ENCODE peak calls at places on chromosomes 5 and 9, in five cellular contexts. R is uterus, J is AG09309, D is fibroblast of the aortic adventitia, E is HFFc6. N is an unnamed sample.
A peak's percentile ranks its signal among the peaks of the same experiment; 100 is the strongest.

GRCh38 chr9:14618851-14619250 is 74.4 kb downstream of the ZDHHC21 start:
- DNase-seq in R (no peak), J (no peak), D (no peak), E (no peak), N (no peak)

GRCh38 chr5:157518963-157519362 is 56.6 kb downstream of the ADAM19 start:
- DNase-seq in R (no peak), J (no peak), D (no peak), E (no peak), N (no peak)

GRCh38 chr9:94913550-94913949 is 187.1 kb downstream of the AOPEP start:
- DNase-seq in R (no peak), J (no peak), D (no peak), E (no peak), N (no peak)

GRCh38 chr9:5626727-5627634 is 1.9 kb upstream of the RIC1 start:
- DNase-seq in R (no peak), J (peak; percentile 60), D (peak; percentile 93), E (peak; percentile 35), N (no peak)

GRCh38 chr9:6239048-6239461 is 23.4 kb downstream of the IL33 start:
- DNase-seq in R (no peak), J (no peak), D (peak; percentile 33), E (no peak), N (no peak)

GRCh38 chr9:109907810-109908458 is 127.9 kb downstream of the PALM2AKAP2 start:
- DNase-seq in R (peak; percentile 25), J (no peak), D (no peak), E (no peak), N (no peak)

GRCh38 chr9:136089697-136090045 is 5.4 kb downstream of the NACC2 start:
- DNase-seq in R (no peak), J (no peak), D (peak; percentile 71), E (peak; percentile 22), N (no peak)

GRCh38 chr5:83145241-83145640 is 67.9 kb downstream of the XRCC4 start:
- DNase-seq in R (no peak), J (no peak), D (peak; percentile 24), E (no peak), N (no peak)

GRCh38 chr5:148484651-148485050 is 100.9 kb downstream of the FBXO38 start:
- DNase-seq in R (no peak), J (no peak), D (no peak), E (peak; percentile 14), N (no peak)

GRCh38 chr5:102916114-102916513 is 161.0 kb downstream of the PAM start:
- DNase-seq in R (no peak), J (no peak), D (peak; percentile 71), E (no peak), N (no peak)

GRCh38 chr5:96753017-96753397 is 54.7 kb downstream of the ERAP1 start:
- DNase-seq in R (no peak), J (no peak), D (no peak), E (no peak), N (no peak)

GRCh38 chr5:148309746-148310145 is 2.5 kb upstream of the SPINK7 start:
- DNase-seq in R (no peak), J (no peak), D (no peak), E (no peak), N (no peak)

GRCh38 chr5:80156156-80156555 is 99.7 kb downstream of the SERINC5 start:
- DNase-seq in R (no peak), J (no peak), D (no peak), E (no peak), N (no peak)

GRCh38 chr5:59299006-59299405 is 594.5 kb downstream of the PDE4D start:
- DNase-seq in R (no peak), J (no peak), D (no peak), E (no peak), N (no peak)

DNA sequence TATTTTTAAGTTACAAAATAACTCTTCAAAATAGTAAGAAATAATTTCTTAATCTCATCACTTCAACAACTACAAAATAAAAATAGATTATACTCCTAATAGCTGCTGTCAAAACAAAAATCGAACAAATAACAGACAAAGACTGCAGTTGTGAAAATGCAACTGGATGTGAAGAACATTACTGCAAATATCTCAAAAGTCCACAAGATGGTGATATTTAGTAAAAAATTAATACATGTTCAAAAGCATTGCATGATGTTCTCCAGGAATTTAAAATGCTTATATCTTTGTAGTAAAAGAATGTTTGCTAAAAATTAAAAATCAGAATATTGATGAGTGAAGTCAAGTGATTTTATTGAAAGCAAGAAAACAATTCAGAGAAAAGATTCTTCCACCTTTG is 66.2 kb downstream of the MPDZ start:
- DNase-seq in R (no peak), J (peak; percentile 7), D (peak; percentile 68), E (peak; percentile 21), N (no peak)
- TF ChIP-seq CTCF in R (peak; percentile 37), J (peak; percentile 20), D (peak; percentile 43), E (peak; percentile 79), N (peak; percentile 17)

DNA sequence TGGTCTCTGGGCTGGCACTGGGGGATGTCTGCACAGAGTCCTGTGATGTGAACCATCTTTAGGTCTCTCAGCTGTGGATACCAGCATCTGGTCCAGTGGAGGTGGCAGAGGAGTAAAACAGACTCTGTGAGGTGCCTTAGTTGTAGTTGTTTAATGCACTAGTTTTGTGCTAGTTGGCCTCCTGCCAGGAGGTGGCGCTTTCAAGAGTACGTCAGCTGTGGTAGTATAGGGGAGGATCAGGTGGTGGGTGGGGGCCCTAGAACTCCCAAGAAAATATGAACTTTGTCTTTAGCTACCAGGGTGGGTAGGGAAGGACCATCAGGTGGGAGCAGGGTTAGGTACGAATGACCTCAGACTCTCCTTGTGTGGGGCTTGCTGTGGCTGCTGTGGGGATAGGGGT is 197.1 kb downstream of the TMC1 start:
- DNase-seq in R (no peak), J (no peak), D (no peak), E (no peak), N (no peak)
- TF ChIP-seq CTCF in R (no peak), J (no peak), D (no peak), E (no peak), N (no peak)

GRCh38 chr5:127872494-127872893 is 169.3 kb downstream of the CCDC192 start:
- DNase-seq in R (peak; percentile 40), J (no peak), D (peak; percentile 69), E (no peak), N (no peak)

GRCh38 chr5:127875235-127876021 is 172.2 kb downstream of the CCDC192 start:
- DNase-seq in R (peak; percentile 16), J (no peak), D (peak; percentile 75), E (peak; percentile 38), N (no peak)

GRCh38 chr5:127876384-127876783 is 173.2 kb downstream of the CCDC192 start:
- DNase-seq in R (no peak), J (no peak), D (no peak), E (no peak), N (no peak)

GRCh38 chr5:127878174-127878750 is 175.1 kb downstream of the CCDC192 start:
- DNase-seq in R (no peak), J (no peak), D (peak; percentile 58), E (peak; percentile 54), N (no peak)
- TF ChIP-seq CTCF in R (no peak), J (peak; percentile 50), D (peak; percentile 54), E (peak; percentile 80), N (peak; percentile 50)

DNA sequence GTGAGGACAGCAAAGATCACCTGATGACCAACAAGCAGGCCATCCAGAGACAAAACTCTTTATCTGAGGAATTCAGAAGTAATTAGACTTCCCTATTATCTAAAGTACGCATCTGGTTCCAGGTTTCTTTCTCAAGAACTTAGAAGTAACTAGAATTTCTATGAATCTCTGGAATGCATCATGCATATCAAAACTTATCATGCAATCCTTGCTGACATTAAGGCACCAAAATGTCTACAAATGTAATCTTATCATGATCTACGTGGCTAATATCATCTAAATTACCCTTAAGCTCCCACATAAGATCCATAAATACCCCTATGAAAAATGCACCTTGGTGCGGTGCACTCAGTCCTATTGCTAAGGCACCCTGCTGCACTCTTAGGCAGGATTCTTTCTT is 488.1 kb upstream of the TLE4 start:
- DNase-seq in R (no peak), J (no peak), D (no peak), E (no peak), N (no peak)
- TF ChIP-seq CTCF in R (no peak), J (no peak), D (no peak), E (no peak), N (no peak)

GRCh38 chr5:109290231-109290630 is 119.5 kb downstream of the PJA2 start:
- DNase-seq in R (no peak), J (no peak), D (no peak), E (no peak), N (no peak)

GRCh38 chr5:109291090-109291489 is 118.7 kb downstream of the PJA2 start:
- DNase-seq in R (no peak), J (no peak), D (no peak), E (no peak), N (no peak)
- TF ChIP-seq CTCF in R (no peak), J (no peak), D (no peak), E (no peak), N (no peak)

GRCh38 chr5:42496397-42497156 is 73.3 kb downstream of the GHR start:
- DNase-seq in R (no peak), J (no peak), D (no peak), E (no peak), N (no peak)

GRCh38 chr5:42495908-42496307 is 72.7 kb downstream of the GHR start:
- DNase-seq in R (no peak), J (no peak), D (peak; percentile 55), E (peak; percentile 0), N (no peak)

GRCh38 chr5:42500003-42500599 is 76.9 kb downstream of the GHR start:
- DNase-seq in R (no peak), J (no peak), D (no peak), E (no peak), N (no peak)

GRCh38 chr5:42498000-42498399 is 74.8 kb downstream of the GHR start:
- DNase-seq in R (no peak), J (no peak), D (no peak), E (no peak), N (no peak)

DNA sequence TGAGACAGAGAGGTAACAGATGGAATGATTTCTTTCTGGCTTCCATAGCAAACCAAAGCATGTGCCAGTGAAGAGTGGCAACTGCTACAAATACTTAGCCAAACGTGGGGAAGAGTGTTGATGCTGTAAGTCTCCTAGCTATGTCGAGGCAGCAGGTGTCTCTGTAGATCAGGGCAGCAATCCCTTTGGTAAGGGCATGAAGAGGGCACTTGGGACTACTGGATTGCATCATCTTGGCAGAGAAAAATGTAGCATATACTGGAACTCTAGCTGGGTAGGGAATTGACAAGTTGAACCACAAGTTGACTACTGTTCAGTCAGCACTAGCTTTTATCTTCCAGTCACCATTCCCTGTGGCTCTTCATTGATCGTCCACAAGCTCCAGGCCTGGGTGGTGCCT is 75.8 kb downstream of the GHR start:
- DNase-seq in R (no peak), J (no peak), D (no peak), E (no peak), N (no peak)
- TF ChIP-seq CTCF in R (no peak), J (no peak), D (no peak), E (no peak), N (no peak)

GRCh38 chr9:134811673-134812668 is 68.6 kb upstream of the FCN2 start:
- DNase-seq in R (no peak), J (peak; percentile 94), D (peak; percentile 81), E (peak; percentile 96), N (peak; percentile 84)
- TF ChIP-seq CTCF in R (no peak), J (peak; percentile 37), D (peak; percentile 8), E (peak; percentile 38), N (peak; percentile 22)

GRCh38 chr9:38707885-38708640 is 11.9 kb downstream of the FAM240B start:
- DNase-seq in R (no peak), J (no peak), D (no peak), E (no peak), N (no peak)
- TF ChIP-seq CTCF in R (no peak), J (no peak), D (no peak), E (peak; percentile 12), N (no peak)